ENCODE peak calls at places on chromosomes 7 and 10, in ten cellular contexts. E is A549, T is body of pancreas, A is mesendoderm, R is Peyer's patch, O is endodermal cell, P is right cardiac atrium, N is SJSA1, I is HCT116, G is GM23338. D is an unnamed sample.

GRCh38 chr10:112658900-112659328 is 211.9 kb downstream of the VTI1A start:
- DNase-seq in I (peak; percentile 41), O (no peak), T (no peak), P (no peak), N (peak; percentile 81), E (peak; percentile 44), G (no peak), R (no peak), A (no peak), D (peak; percentile 85)

GRCh38 chr10:6507311-6507710 is 72.8 kb downstream of the PRKCQ start:
- DNase-seq in O (no peak), I (no peak), R (no peak), A (no peak), N (no peak), T (no peak), E (no peak), G (no peak), P (no peak), D (no peak)

GRCh38 chr7:28329616-28330373 is 82.5 kb upstream of the CREB5 start:
- DNase-seq in T (no peak), I (no peak), O (no peak), N (no peak), E (no peak), P (no peak), A (no peak), R (no peak), G (no peak), D (no peak)

GRCh38 chr7:94145602-94146001 is 141.4 kb upstream of the BET1 start:
- DNase-seq in A (no peak), G (no peak), T (no peak), N (peak; percentile 86), I (no peak), O (no peak), P (no peak), E (no peak), R (no peak), D (no peak)

GRCh38 chr7:14888904-14889482 is 13.6 kb downstream of the DGKB start:
- DNase-seq in A (no peak), P (no peak), N (no peak), O (no peak), E (no peak), I (no peak), G (no peak), R (no peak), T (no peak), D (no peak)

GRCh38 chr7:99631311-99632109 is 14.8 kb downstream of the ZSCAN25 start:
- DNase-seq in R (no peak), E (peak; percentile 48), N (no peak), G (peak; percentile 54), T (peak; percentile 58), O (peak; percentile 70), P (no peak), I (no peak), A (peak; percentile 43), D (peak; percentile 73)

GRCh38 chr10:97428572-97428981 is 2.6 kb downstream of the PGAM1 start:
- DNase-seq in N (no peak), O (no peak), I (no peak), R (no peak), A (no peak), P (no peak), G (peak; percentile 27), E (no peak), T (no peak), D (no peak)

GRCh38 chr10:80356563-80356999 is at the start of the genes DYDC1 and DYDC2:
- DNase-seq in I (no peak), T (peak; percentile 85), P (peak; percentile 73), R (peak; percentile 50), N (no peak), G (peak; percentile 97), E (no peak), A (peak; percentile 93), O (peak; percentile 95), D (no peak)

GRCh38 chr7:46774515-46774914 is 807.4 kb downstream of the TNS3 start:
- DNase-seq in P (no peak), I (no peak), G (no peak), O (no peak), A (no peak), N (no peak), R (no peak), E (no peak), T (no peak), D (no peak)

GRCh38 chr10:86657011-86657395 is 2.7 kb downstream of the OPN4 start:
- DNase-seq in I (no peak), G (no peak), P (no peak), E (no peak), T (no peak), A (no peak), N (no peak), R (no peak), O (peak; percentile 23), D (no peak)

GRCh38 chr7:116782177-116782711 is 80.1 kb upstream of the CAPZA2 start:
- DNase-seq in N (peak; percentile 54), O (peak; percentile 64), T (no peak), R (no peak), G (peak; percentile 44), E (no peak), P (no peak), I (no peak), A (peak; percentile 76), D (peak; percentile 90)

GRCh38 chr10:114943000-114943399 is 5.0 kb downstream of the TRUB1 start:
- DNase-seq in G (no peak), I (no peak), N (no peak), P (no peak), T (no peak), R (no peak), E (no peak), A (no peak), O (no peak), D (no peak)
- H3K4me3 ChIP-seq in G (no peak overlapping the region), I (no peak overlapping the region), N (no peak overlapping the region), P (no peak overlapping the region), T (no peak overlapping the region), R (no peak overlapping the region), E (no peak overlapping the region), A (no peak overlapping the region), O (no peak overlapping the region), D (no peak overlapping the region)

DNA sequence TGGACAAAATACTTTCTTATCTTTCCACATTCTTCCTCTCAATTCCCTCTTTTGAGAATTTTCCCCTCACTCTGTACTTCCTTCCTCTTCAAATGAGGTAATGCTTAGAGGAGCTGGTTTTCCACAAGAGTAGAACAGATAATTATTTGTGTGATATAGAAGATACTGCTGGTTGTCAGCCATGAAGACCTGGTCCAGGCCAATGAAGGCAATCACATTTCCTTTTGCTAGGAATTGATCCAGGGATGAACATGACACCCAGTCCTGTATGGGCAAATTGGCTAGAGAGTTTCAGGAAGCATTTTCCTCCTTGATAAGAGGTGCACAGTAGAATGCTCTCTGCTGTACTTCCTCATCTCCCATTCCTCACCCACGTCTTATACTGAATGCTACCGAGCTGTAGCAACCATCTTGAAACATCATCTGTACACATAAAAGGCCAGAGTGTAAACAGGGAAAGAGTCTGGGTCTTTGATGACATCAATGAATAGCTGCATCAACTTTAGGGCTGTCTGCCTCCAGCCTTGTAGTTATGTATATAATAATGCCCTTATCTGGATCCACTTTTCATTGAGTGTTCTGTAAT is 103.8 kb downstream of the CDK6 start:
- DNase-seq in P (no peak), O (no peak), T (no peak), E (no peak), I (no peak), R (no peak), G (no peak), A (no peak), N (no peak), D (no peak)
- H3K4me1 ChIP-seq in P (peaks cover 7% of the 10 kb centered on the region), O (no peaks in the 10 kb centered on the region), T (peaks cover 4% of the 10 kb centered on the region), E (peaks cover 25% of the 10 kb centered on the region), I (peaks cover 7% of the 10 kb centered on the region), R (peaks cover 3% of the 10 kb centered on the region), G (no peaks in the 10 kb centered on the region), A (no peaks in the 10 kb centered on the region), N (peaks cover 43% of the 10 kb centered on the region), D (no peaks in the 10 kb centered on the region)

DNA sequence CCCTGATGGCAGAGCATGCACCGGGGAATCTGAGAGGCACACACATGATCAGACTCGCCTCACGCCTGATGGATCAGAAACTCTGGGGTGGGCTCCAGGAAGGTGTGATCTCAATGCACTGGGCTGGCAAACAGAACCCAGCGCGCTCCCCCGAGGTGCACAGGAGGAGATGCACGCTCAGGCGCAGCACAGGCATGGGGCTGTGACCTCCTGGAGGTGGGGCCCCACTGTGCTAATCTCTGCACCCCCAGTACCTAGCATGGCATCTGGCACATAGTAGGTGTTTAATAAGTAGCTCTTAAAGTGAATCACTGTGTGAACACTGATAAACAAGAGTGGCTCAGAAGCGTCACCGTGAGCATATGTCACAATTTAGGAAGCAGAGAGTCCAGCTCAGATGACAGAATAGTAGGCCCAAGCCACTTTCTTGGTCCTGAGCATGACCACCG is 57.9 kb downstream of the PROSER2 start:
- DNase-seq in I (no peak), P (no peak), N (no peak), O (no peak), A (no peak), E (no peak), G (no peak), R (no peak), T (no peak), D (no peak)
- H3K27ac ChIP-seq in I (peak overlapping the region; percentile 85), P (no peak overlapping the region), N (no peak overlapping the region), O (no peak overlapping the region), A (no peak overlapping the region), E (peak overlapping the region; percentile 92), G (no peak overlapping the region), R (no peak overlapping the region), T (peak overlapping the region; percentile 28), D (peak overlapping the region; percentile 100)

GRCh38 chr7:2282185-2282751 is 32.0 kb downstream of the SNX8 start:
- DNase-seq in R (no peak), G (no peak), T (no peak), N (no peak), O (peak; percentile 51), E (no peak), A (no peak), P (peak; percentile 20), I (no peak), D (no peak)

GRCh38 chr7:2279873-2280272 is 34.4 kb downstream of the SNX8 start:
- DNase-seq in G (no peak), R (no peak), A (no peak), E (no peak), O (no peak), P (no peak), T (no peak), N (no peak), I (no peak), D (no peak)

GRCh38 chr7:2281556-2281955 is 32.7 kb downstream of the SNX8 start:
- DNase-seq in N (no peak), P (peak; percentile 61), E (no peak), A (no peak), T (peak; percentile 17), G (no peak), O (no peak), R (no peak), I (no peak), D (no peak)

GRCh38 chr7:2287742-2288141 is 26.5 kb downstream of the SNX8 start:
- DNase-seq in N (no peak), P (peak; percentile 4), T (no peak), R (no peak), G (no peak), O (no peak), E (no peak), I (no peak), A (no peak), D (no peak)

GRCh38 chr7:2283074-2283473 is 31.2 kb downstream of the SNX8 start:
- DNase-seq in G (no peak), T (no peak), P (peak; percentile 40), R (no peak), N (no peak), E (no peak), O (no peak), I (no peak), A (no peak), D (no peak)
- H3K4me3 ChIP-seq in G (no peak overlapping the region), T (no peak overlapping the region), P (no peak overlapping the region), R (no peak overlapping the region), N (no peak overlapping the region), E (no peak overlapping the region), O (no peak overlapping the region), I (no peak overlapping the region), A (no peak overlapping the region), D (no peak overlapping the region)